ENCODE peak calls at places on chromosomes 4 and X, in six cellular contexts. U, J, B, A, C and S are unnamed samples. For H3K4me1, the result is how much of the 10 kb centered on the place peaks cover.

GRCh38 chrX:136250191-136251041 is 784 bp downstream of the MAP7D3 start:
- DNase-seq in A (no peak), C (no peak), B (no peak), J (no peak), U (no peak), S (no peak)

GRCh38 chr4:109969909-109970308 is 57.2 kb downstream of the EGF start:
- DNase-seq in A (no peak), J (no peak), U (no peak), C (no peak), B (no peak), S (no peak)

GRCh38 chr4:47551682-47552081 is 66.6 kb downstream of the ATP10D start:
- DNase-seq in C (no peak), A (no peak), J (no peak), U (no peak), B (no peak), S (no peak)

GRCh38 chrX:154295664-154296310 is at the start of gene TKTL1:
- DNase-seq in J (no peak), B (no peak), U (no peak), A (no peak), C (no peak), S (no peak)

GRCh38 chr4:8079916-8080753 is 78.5 kb downstream of the ABLIM2 start:
- DNase-seq in J (no peak), B (no peak), A (no peak), U (no peak), C (no peak), S (no peak)

GRCh38 chrX:134482371-134482770 is 22.4 kb downstream of the HPRT1 start:
- DNase-seq in C (no peak), U (no peak), B (no peak), A (no peak), J (no peak), S (no peak)

GRCh38 chrX:9464435-9465371 is at the start of gene TBL1X:
- DNase-seq in J (no peak), C (peak), B (no peak), A (no peak), U (peak), S (peak)

GRCh38 chrX:2610246-2611170 is 80.6 kb upstream of the CD99 start:
- DNase-seq in A (no peak), C (no peak), B (no peak), U (no peak), J (no peak), S (no peak)

GRCh38 chrX:119549327-119550016 is 15.7 kb downstream of the STEEP1 start:
- DNase-seq in J (no peak), U (no peak), B (no peak), C (no peak), A (no peak), S (no peak)

GRCh38 chrX:153075366-153075765 is 3.1 kb downstream of the PNMA6A start:
- DNase-seq in C (no peak), A (no peak), U (no peak), J (no peak), B (no peak), S (no peak)

GRCh38 chrX:154486052-154486395 is 391 bp downstream of the UBL4A start:
- DNase-seq in C (peak), B (no peak), A (no peak), J (no peak), U (no peak), S (peak)

GRCh38 chr4:79404666-79405065 is 3.4 kb downstream of the GK2 start:
- DNase-seq in A (no peak), U (no peak), B (no peak), C (no peak), J (no peak), S (no peak)

GRCh38 chr4:104425003-104425402 is 69.7 kb downstream of the CXXC4 start:
- DNase-seq in C (no peak), U (no peak), J (no peak), B (no peak), A (no peak), S (no peak)

GRCh38 chrX:153880440-153880815 is 5.5 kb downstream of the L1CAM start:
- DNase-seq in A (no peak), B (no peak), C (no peak), J (no peak), U (no peak), S (no peak)

GRCh38 chr4:184787766-184788503 is 37.8 kb downstream of the ACSL1 start:
- DNase-seq in J (no peak), A (no peak), B (no peak), U (no peak), C (no peak), S (no peak)

GRCh38 chr4:88033309-88033708 is 25.9 kb downstream of the PKD2 start:
- DNase-seq in J (no peak), A (peak), B (peak), C (no peak), U (no peak), S (peak)

GRCh38 chr4:109631709-109632108 is 71.5 kb downstream of the CASP6 start:
- DNase-seq in B (no peak), U (no peak), A (no peak), C (no peak), J (no peak), S (no peak)

GRCh38 chr4:3427706-3428446 is 13.9 kb upstream of the HGFAC start:
- DNase-seq in J (no peak), B (no peak), A (no peak), U (no peak), C (no peak), S (no peak)

GRCh38 chr4:71550220-71551190 is 211.7 kb downstream of the SLC4A4 start:
- DNase-seq in A (no peak), U (no peak), B (no peak), J (no peak), C (no peak), S (no peak)

GRCh38 chrX:21926527-21927278 is 13.8 kb upstream of the SMS start:
- DNase-seq in A (peak), C (no peak), B (peak), U (no peak), J (no peak), S (no peak)

GRCh38 chr4:185358514-185359433 is 37.0 kb downstream of the LRP2BP start:
- DNase-seq in J (no peak), C (no peak), B (no peak), U (no peak), A (no peak), S (no peak)

GRCh38 chrX:43868791-43869190 is 13.5 kb downstream of the MAOB start:
- DNase-seq in C (no peak), B (no peak), U (no peak), A (no peak), J (no peak), S (no peak)

GRCh38 chr4:119683518-119683917 is 54.9 kb upstream of the PDE5A start:
- DNase-seq in A (no peak), U (no peak), B (no peak), C (no peak), J (no peak), S (no peak)

GRCh38 chrX:139889760-139890159 is 43.1 kb downstream of the ATP11C start:
- DNase-seq in U (no peak), J (no peak), C (no peak), A (no peak), B (no peak), S (no peak)

GRCh38 chrX:72572248-72573157 is at the start of gene HDAC8:
- DNase-seq in B (peak), A (peak), C (peak), J (peak), U (peak), S (peak)

GRCh38 chrX:38768079-38768478 is 33.2 kb upstream of the MID1IP1 start:
- DNase-seq in J (no peak), U (no peak), B (peak), A (no peak), C (no peak), S (no peak)

GRCh38 chr4:188691811-188692210 is 552.6 kb downstream of the TRIML1 start:
- DNase-seq in A (no peak), U (no peak), B (peak), J (no peak), C (no peak), S (no peak)

GRCh38 chrX:1242901-1243402 is 25.7 kb upstream of the CSF2RA start:
- DNase-seq in U (no peak), B (no peak), C (no peak), A (no peak), J (no peak), S (no peak)

GRCh38 chr4:110287130-110287529 is 88.7 kb upstream of the ELOVL6 start:
- DNase-seq in A (peak), U (no peak), J (no peak), B (no peak), C (no peak), S (no peak)

GRCh38 chr4:105472871-105473339 is 957 bp downstream of the PPA2 start:
- DNase-seq in C (no peak), J (no peak), B (no peak), U (no peak), A (no peak), S (no peak)

GRCh38 chr4:174672276-174672675 is 150.0 kb upstream of the HPGD start:
- DNase-seq in B (no peak), A (no peak), J (no peak), C (no peak), U (no peak), S (no peak)

GRCh38 chrX:130615941-130616340 is 214.2 kb downstream of the RBMX2 start:
- DNase-seq in J (no peak), U (no peak), B (no peak), C (no peak), A (no peak), S (no peak)
- H3K4me1 ChIP-seq in J (under half), U (under half), B (under half), C (under half), A (under half), S (under half)

GRCh38 chr4:41981456-41981855 is at the start of gene DCAF4L1:
- DNase-seq in B (no peak), J (no peak), A (no peak), C (no peak), U (no peak), S (no peak)
- TF ChIP-seq CTCF in B (no peak), J (no peak), A (no peak), C (no peak), U (no peak), S (no peak)

GRCh38 chrX:124085063-124085462 is 123.6 kb downstream of the STAG2 start:
- DNase-seq in J (no peak), U (no peak), B (no peak), C (no peak), A (no peak), S (no peak)

GRCh38 chrX:124086411-124086810 is 124.9 kb downstream of the STAG2 start:
- DNase-seq in C (no peak), J (no peak), U (no peak), B (no peak), A (no peak), S (no peak)

DNA sequence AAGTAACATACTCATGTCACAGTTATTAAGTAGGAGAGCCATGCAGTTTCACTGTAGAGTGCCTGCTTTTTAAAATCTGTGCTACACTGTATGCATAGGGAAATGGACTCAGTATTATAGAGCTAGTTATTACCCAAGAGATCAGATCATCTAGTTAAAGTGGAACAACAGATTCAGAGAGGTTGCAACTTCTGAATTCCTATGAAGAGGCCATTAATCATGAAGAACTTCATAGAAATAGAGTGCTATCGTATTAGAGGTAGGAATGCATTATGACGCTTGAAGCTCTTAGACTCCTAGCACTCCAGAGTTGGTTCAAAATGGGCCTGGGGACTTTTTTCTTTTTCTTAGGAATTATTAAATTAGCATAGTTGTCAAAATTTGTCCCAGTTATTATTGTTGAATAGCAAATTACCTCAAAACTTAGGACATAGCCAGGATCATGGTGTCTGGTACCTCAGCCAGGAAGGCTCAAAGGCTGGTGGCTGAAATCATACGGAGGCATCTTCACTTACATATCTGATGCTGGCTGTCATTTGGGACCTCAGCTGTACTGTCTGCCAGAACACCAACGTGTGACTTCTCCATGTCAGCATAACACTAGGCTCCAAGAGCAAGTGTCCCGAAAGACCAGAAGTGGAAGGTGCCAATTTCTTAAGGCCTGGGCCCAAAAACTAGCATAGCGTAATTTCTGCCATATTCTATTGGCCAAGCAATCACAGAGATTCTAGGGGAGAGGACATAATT is 125.7 kb downstream of the STAG2 start:
- DNase-seq in U (no peak), B (no peak), J (no peak), C (no peak), A (no peak), S (no peak)
- TF ChIP-seq POLR2AphosphoS5 in U (no peak), B (no peak), J (no peak), C (no peak), A (no peak), S (no peak)

GRCh38 chr4:186704059-186704458 is 19.6 kb downstream of the FAT1 start:
- DNase-seq in U (no peak), C (no peak), B (no peak), J (no peak), A (no peak), S (no peak)
- H3K4me1 ChIP-seq in U (under half), C (under half), B (half or more), J (half or more), A (under half), S (half or more)

GRCh38 chr4:165839615-165840333 is 33.3 kb upstream of the TLL1 start:
- DNase-seq in J (no peak), B (no peak), U (no peak), A (no peak), C (no peak), S (no peak)
- TF ChIP-seq CTCF in J (no peak), B (no peak), U (no peak), A (no peak), C (no peak), S (no peak)

DNA sequence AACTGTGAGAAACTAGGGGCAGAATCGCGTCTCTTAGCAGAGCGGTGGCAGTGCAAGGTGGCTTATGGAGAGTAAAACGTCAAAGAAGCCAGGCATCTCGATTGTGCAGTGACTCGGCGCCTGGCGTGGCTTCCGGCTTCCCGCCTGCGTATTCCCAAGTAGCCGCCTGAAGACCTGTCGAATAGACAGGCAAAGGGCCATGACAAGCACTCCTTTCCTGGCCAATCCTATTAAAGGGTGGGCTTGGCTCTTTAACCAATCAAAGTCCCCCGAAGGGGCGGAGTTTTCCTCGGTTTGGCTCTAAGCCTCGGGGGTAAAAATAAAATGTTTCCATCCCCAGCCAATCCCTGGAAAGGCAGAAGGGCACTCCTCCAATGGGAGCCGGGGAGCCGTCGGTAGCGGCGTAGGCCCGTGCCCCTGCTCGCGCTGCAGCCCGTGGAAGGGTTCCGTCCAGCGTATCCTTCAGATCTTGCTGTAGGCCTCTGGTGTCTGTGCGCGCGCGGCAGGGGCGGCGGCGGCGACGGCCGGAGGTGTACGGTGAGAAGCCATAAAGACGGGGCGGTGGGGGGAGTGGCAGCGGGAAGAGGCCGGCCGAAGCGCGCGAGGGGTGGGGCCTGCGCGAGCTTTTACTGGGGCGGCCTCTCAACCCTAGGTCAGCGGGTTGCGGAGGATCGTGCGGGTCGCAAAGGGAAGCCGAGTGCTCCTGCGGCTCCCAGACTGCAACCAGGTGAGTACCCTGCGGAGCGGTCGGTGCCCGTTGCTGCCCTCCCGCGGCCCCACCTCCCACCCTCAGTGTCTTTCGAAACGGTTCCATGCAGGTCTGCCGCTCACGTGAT is at the start of gene KANTR:
- DNase-seq in C (peak), U (peak), B (peak), J (peak), A (peak), S (peak)
- TF ChIP-seq POLR2AphosphoS5 in C (peak), U (no peak), B (no peak), J (peak), A (peak), S (peak)

GRCh38 chr4:152356428-152357034 is 179.4 kb downstream of the FBXW7 start:
- DNase-seq in B (no peak), U (no peak), J (no peak), A (no peak), C (no peak), S (no peak)

GRCh38 chr4:152351080-152351479 is 184.8 kb downstream of the FBXW7 start:
- DNase-seq in J (no peak), B (no peak), C (no peak), U (no peak), A (no peak), S (no peak)

GRCh38 chr4:152352645-152353116 is 183.2 kb downstream of the FBXW7 start:
- DNase-seq in J (no peak), U (no peak), B (no peak), C (peak), A (peak), S (no peak)

GRCh38 chr4:152348670-152349069 is 187.2 kb downstream of the FBXW7 start:
- DNase-seq in C (no peak), U (no peak), A (no peak), B (no peak), J (no peak), S (no peak)

DNA sequence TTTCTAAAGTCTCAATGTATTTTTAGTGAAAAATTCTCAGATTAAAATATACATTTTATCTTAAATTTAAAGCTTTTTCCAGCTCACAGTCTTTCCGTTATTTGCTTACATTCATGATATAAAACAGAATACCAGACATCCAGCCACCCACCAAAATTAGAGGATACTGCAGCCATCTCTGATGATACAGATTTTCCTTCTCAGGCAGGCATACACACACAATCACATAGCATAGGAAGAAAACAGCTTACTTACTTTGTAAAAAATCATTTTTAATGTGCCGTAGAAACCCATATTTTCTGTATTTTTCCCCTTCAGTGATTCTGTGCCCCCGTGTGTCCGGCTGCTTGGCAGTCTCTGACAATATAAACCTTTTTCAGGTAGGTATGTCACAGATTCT is 183.7 kb downstream of the FBXW7 start:
- DNase-seq in C (no peak), B (no peak), U (no peak), A (no peak), J (no peak), S (no peak)
- H3K4me1 ChIP-seq in C (under half), B (under half), U (under half), A (under half), J (under half), S (under half)

GRCh38 chr4:149371021-149371420 is 444.6 kb downstream of the IQCM start:
- DNase-seq in J (no peak), C (no peak), U (no peak), B (peak), A (peak), S (no peak)
- TF ChIP-seq CTCF in J (peak), C (no peak), U (no peak), B (peak), A (peak), S (peak)